ENCODE peak calls at places on chromosome 6, in nine cellular contexts. G, U, K, F, M, R, B, V and H are unnamed samples.

GRCh38 chr6:144223686-144224085 is 61.4 kb upstream of the UTRN start:
- DNase-seq in G (peak; percentile 40), U (no peak), K (no peak), F (no peak), M (no peak), R (no peak), B (no peak), V (no peak), H (no peak)

GRCh38 chr6:148999921-149000589 is 253.2 kb downstream of the UST start:
- DNase-seq in G (peak; percentile 89), U (peak; percentile 89), K (no peak), F (peak; percentile 48), M (no peak), R (peak; percentile 88), B (no peak), V (no peak), H (no peak)

GRCh38 chr6:139430897-139431601 is 56.6 kb upstream of the CITED2 start:
- DNase-seq in G (no peak), U (peak; percentile 32), K (no peak), F (no peak), M (no peak), R (peak; percentile 20), B (no peak), V (no peak), H (no peak)

GRCh38 chr6:140174509-140174908 is 800.1 kb upstream of the CITED2 start:
- DNase-seq in G (peak; percentile 93), U (peak; percentile 99), K (no peak), F (no peak), M (no peak), R (peak; percentile 95), B (peak; percentile 88), V (no peak), H (no peak)

GRCh38 chr6:53861543-53861942 is 66.7 kb downstream of the LRRC1 start:
- DNase-seq in G (no peak), U (no peak), K (no peak), F (no peak), M (no peak), R (no peak), B (no peak), V (no peak), H (no peak)

GRCh38 chr6:71473908-71474307 is 185.3 kb downstream of the OGFRL1 start:
- DNase-seq in G (peak; percentile 90), U (peak; percentile 100), K (no peak), F (peak; percentile 40), M (no peak), R (peak; percentile 95), B (peak; percentile 68), V (no peak), H (no peak)

GRCh38 chr6:3309391-3310050 is 50.8 kb downstream of the PSMG4 start:
- DNase-seq in G (no peak), U (no peak), K (no peak), F (peak; percentile 87), M (peak; percentile 66), R (no peak), B (no peak), V (no peak), H (no peak)

GRCh38 chr6:35391240-35391968 is 49.0 kb downstream of the PPARD start:
- DNase-seq in G (peak; percentile 97), U (peak; percentile 87), K (no peak), F (no peak), M (no peak), R (peak; percentile 70), B (peak; percentile 85), V (no peak), H (no peak)

GRCh38 chr6:157219201-157220200 is 103.8 kb downstream of the TMEM242 start:
- DNase-seq in G (peak; percentile 35), U (peak; percentile 54), K (no peak), F (no peak), M (no peak), R (peak; percentile 45), B (no peak), V (no peak), H (no peak)
- TF ChIP-seq CTCF in G (no peak), U (no peak), K (no peak), F (no peak), M (no peak), R (no peak), B (peak; percentile 3), V (no peak), H (no peak)

DNA sequence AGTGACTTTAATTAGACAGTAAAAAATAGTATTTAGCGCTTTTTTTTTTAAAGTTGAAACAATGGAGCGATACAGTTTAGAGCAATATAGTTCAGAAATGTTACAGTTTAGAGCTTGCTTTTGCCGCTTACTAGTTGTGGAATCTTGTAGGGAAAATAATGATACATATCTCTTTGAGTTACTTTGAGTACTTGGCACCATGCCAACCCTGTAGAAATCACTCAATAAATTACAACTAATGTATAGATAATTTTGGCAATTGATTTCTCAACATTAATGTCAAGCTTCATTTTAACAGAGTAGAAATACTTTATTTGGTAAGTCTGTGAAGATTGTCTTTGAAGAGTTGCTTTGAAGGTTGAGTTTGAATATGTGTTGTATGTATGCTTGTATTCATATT is 27.4 kb downstream of the CDC40 start:
- DNase-seq in G (peak; percentile 4), U (no peak), K (no peak), F (no peak), M (no peak), R (no peak), B (no peak), V (no peak), H (no peak)
- TF ChIP-seq CTCF in G (no peak), U (no peak), K (no peak), F (no peak), M (no peak), R (no peak), B (no peak), V (no peak), H (no peak)

GRCh38 chr6:14040042-14040441 is 77.5 kb upstream of the CD83 start:
- DNase-seq in G (no peak), U (no peak), K (no peak), F (no peak), M (no peak), R (no peak), B (no peak), V (no peak), H (no peak)
- TF ChIP-seq CTCF in G (no peak), U (no peak), K (peak; percentile 29), F (no peak), M (no peak), R (no peak), B (no peak), V (peak; percentile 22), H (no peak)

GRCh38 chr6:24205020-24205492 is 79.0 kb downstream of the NRSN1 start:
- DNase-seq in G (peak; percentile 44), U (peak; percentile 54), K (peak; percentile 68), F (peak; percentile 11), M (peak; percentile 26), R (peak; percentile 55), B (peak; percentile 0), V (peak; percentile 28), H (no peak)
- TF ChIP-seq CTCF in G (peak; percentile 51), U (peak; percentile 57), K (peak; percentile 75), F (peak; percentile 34), M (peak; percentile 65), R (peak; percentile 58), B (peak; percentile 57), V (peak; percentile 88), H (peak; percentile 86)

DNA sequence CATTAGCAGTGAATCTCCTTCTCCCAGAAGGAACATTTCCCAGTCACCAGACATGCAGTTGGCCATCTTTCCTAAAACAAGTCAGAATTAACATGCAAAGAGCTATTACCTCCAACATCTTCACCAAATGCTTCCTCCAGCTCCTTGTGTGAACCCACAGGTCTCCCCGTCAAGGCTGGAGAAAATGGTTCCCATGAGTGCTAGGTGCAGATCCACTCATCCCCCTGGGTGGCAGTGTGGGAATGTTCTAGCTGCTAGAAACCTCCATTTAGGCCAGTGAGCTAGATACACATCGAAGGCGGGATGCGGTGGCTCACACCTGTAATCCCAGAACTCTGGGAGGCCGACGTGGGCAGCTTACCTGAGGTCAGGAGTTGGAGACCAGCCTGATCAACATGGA is 603.9 kb upstream of the SLC35B3 start:
- DNase-seq in G (no peak), U (no peak), K (peak; percentile 27), F (no peak), M (no peak), R (no peak), B (no peak), V (no peak), H (no peak)
- TF ChIP-seq CTCF in G (no peak), U (no peak), K (peak; percentile 41), F (no peak), M (no peak), R (no peak), B (no peak), V (no peak), H (no peak)

DNA sequence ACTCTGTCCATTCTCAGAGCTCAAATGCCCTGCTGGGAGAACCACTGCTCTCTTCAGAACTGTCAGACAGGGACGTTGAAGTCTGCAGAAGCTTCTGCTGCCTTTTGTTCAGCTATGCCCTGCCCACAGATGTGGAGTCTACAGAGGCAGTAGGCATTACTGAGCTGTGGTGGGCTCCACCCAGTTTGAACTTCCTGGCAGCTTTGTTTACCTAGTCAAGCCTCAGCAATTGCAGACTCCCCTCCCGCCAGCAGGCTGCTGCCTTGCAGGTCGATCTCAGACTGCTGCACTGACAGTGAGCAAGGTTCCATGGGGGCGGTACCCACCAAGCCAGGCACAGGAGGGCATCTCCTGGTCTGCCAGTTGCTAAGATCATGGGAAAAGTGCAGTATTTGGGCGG is 21.8 kb upstream of the UFL1 start:
- DNase-seq in G (no peak), U (no peak), K (no peak), F (no peak), M (peak; percentile 9), R (no peak), B (no peak), V (no peak), H (no peak)
- TF ChIP-seq CTCF in G (no peak), U (no peak), K (no peak), F (no peak), M (no peak), R (no peak), B (no peak), V (no peak), H (no peak)